ENCODE peak calls at places on chromosomes 11 and 22, in seven cellular contexts. One of them, this sample, is unnamed.

GRCh38 chr11:115301029-115301428 is 203.2 kb downstream of the CADM1 start:
- DNase-seq in fibroblast of lung: no peak
- DNase-seq in colonic mucosa: no peak
- DNase-seq in brain microvascular endothelial cell: no peak
- DNase-seq in body of pancreas: no peak
- DNase-seq in HCT116: no peak
- DNase-seq in neuronal stem cell: no peak
- DNase-seq in this sample: no peak

GRCh38 chr11:33257897-33258630 is 883 bp downstream of the HIPK3 start:
- DNase-seq in colonic mucosa: peak; percentile 81
- DNase-seq in HCT116: peak; percentile 58
- DNase-seq in neuronal stem cell: peak; percentile 76
- DNase-seq in body of pancreas: peak; percentile 84
- DNase-seq in brain microvascular endothelial cell: peak; percentile 69
- DNase-seq in fibroblast of lung: peak; percentile 94
- DNase-seq in this sample: peak; percentile 76

GRCh38 chr22:45438364-45438763 is 24.9 kb downstream of the RIBC2 start:
- DNase-seq in brain microvascular endothelial cell: no peak
- DNase-seq in body of pancreas: no peak
- DNase-seq in fibroblast of lung: peak; percentile 94
- DNase-seq in colonic mucosa: no peak
- DNase-seq in HCT116: no peak
- DNase-seq in neuronal stem cell: no peak
- DNase-seq in this sample: no peak

GRCh38 chr22:24697671-24698082 is 76.8 kb downstream of the PIWIL3 start:
- DNase-seq in brain microvascular endothelial cell: no peak
- DNase-seq in body of pancreas: peak; percentile 67
- DNase-seq in HCT116: no peak
- DNase-seq in neuronal stem cell: no peak
- DNase-seq in colonic mucosa: peak; percentile 79
- DNase-seq in fibroblast of lung: no peak
- DNase-seq in this sample: peak; percentile 77

GRCh38 chr11:101618691-101619090 is 34.9 kb upstream of the TRPC6 start:
- DNase-seq in colonic mucosa: no peak
- DNase-seq in brain microvascular endothelial cell: peak; percentile 62
- DNase-seq in body of pancreas: no peak
- DNase-seq in fibroblast of lung: peak; percentile 28
- DNase-seq in HCT116: no peak
- DNase-seq in neuronal stem cell: no peak
- DNase-seq in this sample: no peak

GRCh38 chr11:130112071-130112830 is 42.6 kb downstream of the APLP2 start:
- DNase-seq in body of pancreas: no peak
- DNase-seq in HCT116: no peak
- DNase-seq in colonic mucosa: no peak
- DNase-seq in brain microvascular endothelial cell: no peak
- DNase-seq in fibroblast of lung: no peak
- DNase-seq in neuronal stem cell: no peak
- DNase-seq in this sample: no peak

GRCh38 chr11:48087974-48088681 is 107.8 kb downstream of the PTPRJ start:
- DNase-seq in HCT116: no peak
- DNase-seq in colonic mucosa: peak; percentile 84
- DNase-seq in fibroblast of lung: no peak
- DNase-seq in neuronal stem cell: no peak
- DNase-seq in body of pancreas: peak; percentile 66
- DNase-seq in brain microvascular endothelial cell: no peak
- DNase-seq in this sample: peak; percentile 85

GRCh38 chr11:45599161-45599943 is 66.1 kb downstream of the CHST1 start:
- DNase-seq in neuronal stem cell: no peak
- DNase-seq in body of pancreas: no peak
- DNase-seq in brain microvascular endothelial cell: no peak
- DNase-seq in fibroblast of lung: no peak
- DNase-seq in colonic mucosa: no peak
- DNase-seq in HCT116: no peak
- DNase-seq in this sample: no peak

GRCh38 chr11:77865805-77866204 is 44.9 kb downstream of the AAMDC start:
- DNase-seq in brain microvascular endothelial cell: peak; percentile 27
- DNase-seq in neuronal stem cell: no peak
- DNase-seq in body of pancreas: no peak
- DNase-seq in fibroblast of lung: no peak
- DNase-seq in HCT116: no peak
- DNase-seq in colonic mucosa: no peak
- DNase-seq in this sample: no peak

GRCh38 chr11:1375955-1376258 is 13.8 kb upstream of the BRSK2 start:
- DNase-seq in body of pancreas: no peak
- DNase-seq in brain microvascular endothelial cell: no peak
- DNase-seq in HCT116: no peak
- DNase-seq in neuronal stem cell: no peak
- DNase-seq in fibroblast of lung: no peak
- DNase-seq in colonic mucosa: no peak
- DNase-seq in this sample: no peak

GRCh38 chr22:47630741-47631534 is 868.5 kb downstream of the TBC1D22A start:
- DNase-seq in colonic mucosa: no peak
- DNase-seq in body of pancreas: no peak
- DNase-seq in HCT116: no peak
- DNase-seq in brain microvascular endothelial cell: no peak
- DNase-seq in neuronal stem cell: no peak
- DNase-seq in fibroblast of lung: no peak
- DNase-seq in this sample: no peak

GRCh38 chr11:116890193-116890592 is 52.8 kb upstream of the APOA1 start:
- DNase-seq in neuronal stem cell: no peak
- DNase-seq in fibroblast of lung: peak; percentile 33
- DNase-seq in brain microvascular endothelial cell: no peak
- DNase-seq in HCT116: no peak
- DNase-seq in colonic mucosa: no peak
- DNase-seq in body of pancreas: no peak
- DNase-seq in this sample: peak; percentile 12

GRCh38 chr22:46769191-46769675 is 6.8 kb downstream of the TBC1D22A start:
- DNase-seq in HCT116: no peak
- DNase-seq in neuronal stem cell: no peak
- DNase-seq in fibroblast of lung: no peak
- DNase-seq in brain microvascular endothelial cell: no peak
- DNase-seq in colonic mucosa: no peak
- DNase-seq in body of pancreas: peak; percentile 62
- DNase-seq in this sample: no peak

GRCh38 chr11:116730241-116730561 is 42.6 kb downstream of the BUD13 start:
- DNase-seq in fibroblast of lung: no peak
- DNase-seq in neuronal stem cell: no peak
- DNase-seq in HCT116: no peak
- DNase-seq in brain microvascular endothelial cell: no peak
- DNase-seq in body of pancreas: no peak
- DNase-seq in colonic mucosa: no peak
- DNase-seq in this sample: no peak

GRCh38 chr11:111301004-111301839 is 2.9 kb downstream of the POU2AF3 start:
- DNase-seq in HCT116: no peak
- DNase-seq in body of pancreas: peak; percentile 31
- DNase-seq in brain microvascular endothelial cell: no peak
- DNase-seq in colonic mucosa: peak; percentile 45
- DNase-seq in neuronal stem cell: no peak
- DNase-seq in fibroblast of lung: no peak
- DNase-seq in this sample: no peak

GRCh38 chr22:37655252-37655563 is 3.3 kb upstream of the PDXP start:
- DNase-seq in fibroblast of lung: no peak
- DNase-seq in brain microvascular endothelial cell: no peak
- DNase-seq in HCT116: no peak
- DNase-seq in body of pancreas: no peak
- DNase-seq in neuronal stem cell: no peak
- DNase-seq in colonic mucosa: no peak
- DNase-seq in this sample: no peak
- H3K27ac ChIP-seq in fibroblast of lung: no peak overlapping the region
- H3K27ac ChIP-seq in brain microvascular endothelial cell: no peak overlapping the region
- H3K27ac ChIP-seq in HCT116: no peak overlapping the region
- H3K27ac ChIP-seq in body of pancreas: no peak overlapping the region
- H3K27ac ChIP-seq in neuronal stem cell: no peak overlapping the region
- H3K27ac ChIP-seq in colonic mucosa: peak overlapping the region; percentile 79
- H3K27ac ChIP-seq in this sample: peak overlapping the region; percentile 14

DNA sequence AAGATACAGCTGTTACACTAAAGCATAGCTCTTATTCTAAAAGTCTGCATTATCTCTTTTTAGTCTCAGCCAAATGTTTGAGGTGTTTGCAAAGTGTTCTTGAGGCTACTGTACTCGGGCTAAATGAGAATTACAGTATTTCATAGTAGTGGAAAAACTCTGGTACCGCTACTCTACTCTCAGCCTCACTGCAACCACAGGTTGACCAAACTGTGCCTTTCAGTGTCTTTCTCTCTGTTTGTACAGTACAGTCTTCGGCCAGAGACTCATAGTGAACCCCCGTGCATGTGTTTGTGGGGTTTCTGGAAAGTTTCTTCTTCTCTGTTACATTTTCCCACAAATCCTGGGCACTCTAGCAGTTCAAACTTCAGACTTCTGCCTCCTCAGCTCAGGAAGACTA is 7.4 kb upstream of the LUZP2 start:
- DNase-seq in fibroblast of lung: no peak
- DNase-seq in HCT116: no peak
- DNase-seq in body of pancreas: no peak
- DNase-seq in brain microvascular endothelial cell: no peak
- DNase-seq in neuronal stem cell: no peak
- DNase-seq in colonic mucosa: no peak
- DNase-seq in this sample: no peak
- H3K4me3 ChIP-seq in fibroblast of lung: no peak overlapping the region
- H3K4me3 ChIP-seq in HCT116: no peak overlapping the region
- H3K4me3 ChIP-seq in body of pancreas: no peak overlapping the region
- H3K4me3 ChIP-seq in brain microvascular endothelial cell: no peak overlapping the region
- H3K4me3 ChIP-seq in neuronal stem cell: no peak overlapping the region
- H3K4me3 ChIP-seq in colonic mucosa: no peak overlapping the region
- H3K4me3 ChIP-seq in this sample: no peak overlapping the region

GRCh38 chr22:49600891-49601431 is 226.7 kb downstream of the BRD1 start:
- DNase-seq in brain microvascular endothelial cell: no peak
- DNase-seq in body of pancreas: no peak
- DNase-seq in HCT116: no peak
- DNase-seq in colonic mucosa: no peak
- DNase-seq in neuronal stem cell: no peak
- DNase-seq in fibroblast of lung: no peak
- DNase-seq in this sample: peak; percentile 11
- H3K27ac ChIP-seq in brain microvascular endothelial cell: no peak overlapping the region
- H3K27ac ChIP-seq in body of pancreas: no peak overlapping the region
- H3K27ac ChIP-seq in HCT116: no peak overlapping the region
- H3K27ac ChIP-seq in colonic mucosa: no peak overlapping the region
- H3K27ac ChIP-seq in neuronal stem cell: no peak overlapping the region
- H3K27ac ChIP-seq in fibroblast of lung: no peak overlapping the region
- H3K27ac ChIP-seq in this sample: no peak overlapping the region

DNA sequence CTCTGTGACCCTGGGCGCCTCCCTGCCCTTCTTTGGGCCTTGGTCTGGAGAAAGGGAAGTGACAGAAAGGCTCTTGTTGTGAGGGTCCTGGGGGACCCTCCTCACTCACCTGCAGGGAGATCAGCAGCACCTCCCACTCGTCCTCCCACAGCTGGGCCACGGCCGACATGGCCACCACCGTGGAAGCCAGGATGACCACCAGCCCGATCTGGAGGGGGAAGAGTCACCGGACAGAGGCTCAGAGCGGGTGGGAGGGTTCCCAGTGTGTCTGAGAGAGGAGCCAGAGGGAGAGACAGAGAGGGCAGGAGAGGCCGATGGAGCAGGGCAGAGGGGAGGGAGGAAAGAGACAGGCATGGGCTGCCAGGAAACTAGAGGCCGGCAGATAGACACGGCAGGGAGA is 16.8 kb upstream of the KLHL35 start:
- DNase-seq in body of pancreas: no peak
- DNase-seq in neuronal stem cell: no peak
- DNase-seq in fibroblast of lung: no peak
- DNase-seq in HCT116: no peak
- DNase-seq in colonic mucosa: no peak
- DNase-seq in brain microvascular endothelial cell: no peak
- DNase-seq in this sample: no peak
- H3K4me3 ChIP-seq in body of pancreas: no peak overlapping the region
- H3K4me3 ChIP-seq in neuronal stem cell: no peak overlapping the region
- H3K4me3 ChIP-seq in fibroblast of lung: no peak overlapping the region
- H3K4me3 ChIP-seq in HCT116: no peak overlapping the region
- H3K4me3 ChIP-seq in colonic mucosa: no peak overlapping the region
- H3K4me3 ChIP-seq in brain microvascular endothelial cell: no peak overlapping the region
- H3K4me3 ChIP-seq in this sample: no peak overlapping the region

This sample was measured in small intestine.